ENCODE peak calls at places on chromosome 7, in six cellular contexts. One of them, this sample, is unnamed.

GRCh38 chr7:156490021-156490800 is 150.4 kb upstream of the RNF32 start:
- DNase-seq in fibroblast of lung: no peak
- DNase-seq in mammary epithelial cell: no peak
- DNase-seq in neural progenitor cell: no peak
- DNase-seq in endothelial cell of umbilical vein: no peak
- DNase-seq in keratinocyte: no peak
- DNase-seq in this sample: no peak

GRCh38 chr7:24980695-24981543 is 941 bp upstream of the OSBPL3 start:
- DNase-seq in keratinocyte: no peak
- DNase-seq in endothelial cell of umbilical vein: peak; percentile 54
- DNase-seq in fibroblast of lung: peak; percentile 45
- DNase-seq in neural progenitor cell: peak; percentile 44
- DNase-seq in mammary epithelial cell: peak; percentile 57
- DNase-seq in this sample: no peak

GRCh38 chr7:4792537-4793126 is 17.2 kb downstream of the AP5Z1 start:
- DNase-seq in endothelial cell of umbilical vein: peak; percentile 21
- DNase-seq in keratinocyte: no peak
- DNase-seq in neural progenitor cell: peak; percentile 73
- DNase-seq in mammary epithelial cell: no peak
- DNase-seq in fibroblast of lung: peak; percentile 13
- DNase-seq in this sample: no peak

GRCh38 chr7:106405697-106406141 is 120.9 kb upstream of the NAMPT start:
- DNase-seq in keratinocyte: no peak
- DNase-seq in endothelial cell of umbilical vein: no peak
- DNase-seq in mammary epithelial cell: no peak
- DNase-seq in neural progenitor cell: no peak
- DNase-seq in fibroblast of lung: no peak
- DNase-seq in this sample: no peak

GRCh38 chr7:21753071-21753470 is 192.6 kb downstream of the CDCA7L start:
- DNase-seq in endothelial cell of umbilical vein: no peak
- DNase-seq in fibroblast of lung: no peak
- DNase-seq in keratinocyte: no peak
- DNase-seq in mammary epithelial cell: no peak
- DNase-seq in neural progenitor cell: no peak
- DNase-seq in this sample: no peak

GRCh38 chr7:7395785-7396184 is 139.9 kb downstream of the COL28A1 start:
- DNase-seq in keratinocyte: no peak
- DNase-seq in endothelial cell of umbilical vein: no peak
- DNase-seq in mammary epithelial cell: no peak
- DNase-seq in fibroblast of lung: no peak
- DNase-seq in neural progenitor cell: no peak
- DNase-seq in this sample: no peak

GRCh38 chr7:136869991-136870798 is 1.7 kb downstream of the CHRM2 start:
- DNase-seq in fibroblast of lung: peak; percentile 47
- DNase-seq in keratinocyte: no peak
- DNase-seq in endothelial cell of umbilical vein: peak; percentile 12
- DNase-seq in mammary epithelial cell: no peak
- DNase-seq in neural progenitor cell: peak; percentile 48
- DNase-seq in this sample: no peak

GRCh38 chr7:106248616-106249015 is 36.2 kb downstream of the NAMPT start:
- DNase-seq in endothelial cell of umbilical vein: no peak
- DNase-seq in keratinocyte: no peak
- DNase-seq in fibroblast of lung: no peak
- DNase-seq in neural progenitor cell: no peak
- DNase-seq in mammary epithelial cell: no peak
- DNase-seq in this sample: no peak

GRCh38 chr7:37109853-37110252 is 338.8 kb downstream of the ELMO1 start:
- DNase-seq in mammary epithelial cell: no peak
- DNase-seq in keratinocyte: no peak
- DNase-seq in endothelial cell of umbilical vein: peak; percentile 9
- DNase-seq in fibroblast of lung: peak; percentile 9
- DNase-seq in neural progenitor cell: peak; percentile 27
- DNase-seq in this sample: no peak

DNA sequence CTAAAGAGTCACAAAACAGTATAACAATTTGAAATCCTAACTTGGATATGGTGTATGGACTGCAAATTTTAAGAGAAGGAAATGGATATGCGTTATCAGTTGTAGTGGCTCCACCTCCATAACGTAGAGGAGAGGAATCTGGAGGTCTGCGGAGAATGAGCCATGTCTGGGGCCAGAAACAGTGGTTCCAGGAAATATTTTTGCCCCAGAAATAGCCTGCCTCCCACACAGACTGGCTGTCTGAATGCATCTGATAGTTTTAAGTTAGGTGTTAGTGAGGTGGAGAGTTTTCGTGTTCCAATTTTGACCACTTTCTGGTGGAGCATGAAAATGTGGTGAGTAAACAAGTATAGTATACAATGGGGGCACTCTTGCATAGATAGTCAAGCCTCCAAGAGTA is 1.6 kb downstream of the PHTF2 start:
- DNase-seq in endothelial cell of umbilical vein: peak; percentile 37
- DNase-seq in fibroblast of lung: peak; percentile 78
- DNase-seq in mammary epithelial cell: no peak
- DNase-seq in neural progenitor cell: no peak
- DNase-seq in keratinocyte: no peak
- DNase-seq in this sample: no peak
- H3K9ac ChIP-seq in endothelial cell of umbilical vein: peak overlapping the region; percentile 81
- H3K9ac ChIP-seq in fibroblast of lung: no peak overlapping the region
- H3K9ac ChIP-seq in mammary epithelial cell: no peak overlapping the region
- H3K9ac ChIP-seq in neural progenitor cell: no peak overlapping the region
- H3K9ac ChIP-seq in keratinocyte: no peak overlapping the region
- H3K9ac ChIP-seq in this sample: peak overlapping the region; percentile 77

GRCh38 chr7:26398436-26399308 is 107.0 kb downstream of the SNX10 start:
- DNase-seq in keratinocyte: no peak
- DNase-seq in endothelial cell of umbilical vein: peak; percentile 79
- DNase-seq in fibroblast of lung: peak; percentile 61
- DNase-seq in mammary epithelial cell: peak; percentile 64
- DNase-seq in neural progenitor cell: peak; percentile 92
- DNase-seq in this sample: no peak
- TF ChIP-seq EZH2 in keratinocyte: no peak
- TF ChIP-seq EZH2 in endothelial cell of umbilical vein: no peak
- TF ChIP-seq EZH2 in fibroblast of lung: no peak
- TF ChIP-seq EZH2 in mammary epithelial cell: no peak
- TF ChIP-seq EZH2 in neural progenitor cell: peak; percentile 19
- TF ChIP-seq EZH2 in this sample: no peak

GRCh38 chr7:151632750-151633515 is 113.2 kb upstream of the RHEB start:
- DNase-seq in neural progenitor cell: peak; percentile 74
- DNase-seq in endothelial cell of umbilical vein: peak; percentile 34
- DNase-seq in mammary epithelial cell: peak; percentile 40
- DNase-seq in fibroblast of lung: peak; percentile 55
- DNase-seq in keratinocyte: no peak
- DNase-seq in this sample: no peak
- H3K9ac ChIP-seq in neural progenitor cell: no peak overlapping the region
- H3K9ac ChIP-seq in endothelial cell of umbilical vein: peak overlapping the region; percentile 13
- H3K9ac ChIP-seq in mammary epithelial cell: no peak overlapping the region
- H3K9ac ChIP-seq in fibroblast of lung: no peak overlapping the region
- H3K9ac ChIP-seq in keratinocyte: no peak overlapping the region
- H3K9ac ChIP-seq in this sample: peak overlapping the region; percentile 35

GRCh38 chr7:158096582-158096981 is 491.0 kb downstream of the PTPRN2 start:
- DNase-seq in fibroblast of lung: no peak
- DNase-seq in mammary epithelial cell: no peak
- DNase-seq in endothelial cell of umbilical vein: no peak
- DNase-seq in neural progenitor cell: no peak
- DNase-seq in keratinocyte: no peak
- DNase-seq in this sample: no peak

GRCh38 chr7:158097106-158097505 is 490.5 kb downstream of the PTPRN2 start:
- DNase-seq in keratinocyte: no peak
- DNase-seq in endothelial cell of umbilical vein: no peak
- DNase-seq in mammary epithelial cell: no peak
- DNase-seq in fibroblast of lung: no peak
- DNase-seq in neural progenitor cell: no peak
- DNase-seq in this sample: no peak

GRCh38 chr7:158094671-158095256 is 492.9 kb downstream of the PTPRN2 start:
- DNase-seq in mammary epithelial cell: no peak
- DNase-seq in endothelial cell of umbilical vein: no peak
- DNase-seq in fibroblast of lung: no peak
- DNase-seq in neural progenitor cell: no peak
- DNase-seq in keratinocyte: no peak
- DNase-seq in this sample: no peak

GRCh38 chr7:158094046-158094445 is 493.6 kb downstream of the PTPRN2 start:
- DNase-seq in neural progenitor cell: no peak
- DNase-seq in mammary epithelial cell: no peak
- DNase-seq in fibroblast of lung: no peak
- DNase-seq in keratinocyte: no peak
- DNase-seq in endothelial cell of umbilical vein: no peak
- DNase-seq in this sample: no peak

DNA sequence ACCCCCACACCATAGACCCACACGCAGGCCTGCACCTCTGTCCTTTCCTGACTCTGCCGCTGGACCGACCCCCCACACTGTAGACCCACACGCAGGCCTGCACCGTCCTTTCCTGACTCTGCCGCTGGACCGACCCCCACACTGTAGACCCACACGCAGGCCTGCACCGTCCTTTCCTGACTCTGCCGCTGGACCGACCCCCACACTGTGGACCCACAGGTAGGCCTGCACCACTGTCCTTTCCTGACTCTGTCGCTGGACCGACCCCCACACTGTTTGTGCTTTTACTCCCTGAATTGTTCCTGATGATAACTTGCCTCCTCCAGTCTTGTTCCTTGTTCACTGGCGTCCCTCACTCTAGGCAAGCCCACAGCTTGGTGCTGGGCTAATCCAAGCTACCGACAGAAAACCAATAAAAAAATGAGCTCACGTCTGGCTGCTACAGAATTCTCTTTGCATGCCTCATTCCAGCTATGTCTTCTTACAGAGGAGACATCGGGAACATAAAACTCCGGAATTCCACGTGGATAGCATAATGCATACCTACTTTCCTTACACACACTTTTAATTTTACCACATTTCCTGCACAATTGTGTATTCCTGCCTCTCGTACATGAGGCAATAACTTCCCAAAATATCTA is 494.3 kb downstream of the PTPRN2 start:
- DNase-seq in mammary epithelial cell: no peak
- DNase-seq in endothelial cell of umbilical vein: no peak
- DNase-seq in fibroblast of lung: no peak
- DNase-seq in keratinocyte: no peak
- DNase-seq in neural progenitor cell: no peak
- DNase-seq in this sample: no peak
- TF ChIP-seq EZH2 in mammary epithelial cell: no peak
- TF ChIP-seq EZH2 in endothelial cell of umbilical vein: no peak
- TF ChIP-seq EZH2 in fibroblast of lung: no peak
- TF ChIP-seq EZH2 in keratinocyte: no peak
- TF ChIP-seq EZH2 in neural progenitor cell: no peak
- TF ChIP-seq EZH2 in this sample: no peak

DNA sequence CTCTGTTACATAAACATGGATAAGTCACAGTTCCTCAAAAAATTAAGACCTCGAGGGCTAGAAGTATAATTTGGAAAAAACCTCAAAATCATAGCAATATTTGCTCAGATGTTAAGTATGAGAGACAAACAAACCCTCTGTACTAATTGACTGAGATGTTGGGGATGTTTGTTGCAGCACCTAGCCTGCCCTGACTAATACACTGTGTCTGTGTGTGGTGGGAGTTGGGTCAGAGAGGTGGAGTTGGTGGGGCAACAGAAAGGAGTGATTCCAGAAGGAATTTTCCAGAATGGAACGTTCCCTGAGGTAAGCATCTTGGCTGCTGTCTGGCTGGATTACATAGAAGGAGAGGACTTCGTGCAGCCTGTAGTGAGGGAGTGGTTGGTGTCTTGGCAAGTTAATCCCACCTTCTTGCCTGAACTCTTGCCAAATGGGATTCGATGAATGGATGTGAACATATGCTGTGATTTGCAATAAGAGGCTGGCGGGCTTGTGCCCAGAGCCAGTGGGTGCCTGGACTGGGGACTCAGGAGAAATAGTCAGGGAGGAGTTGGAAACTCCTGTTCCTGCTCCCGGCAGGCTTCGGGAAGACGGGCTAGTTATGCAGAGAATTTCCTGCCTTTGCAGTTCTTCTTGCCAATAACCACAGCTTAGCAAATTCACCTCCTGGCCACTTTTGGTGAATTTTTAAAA is 9.3 kb upstream of the FAM180A start:
- DNase-seq in neural progenitor cell: no peak
- DNase-seq in endothelial cell of umbilical vein: peak; percentile 71
- DNase-seq in keratinocyte: no peak
- DNase-seq in fibroblast of lung: peak; percentile 94
- DNase-seq in mammary epithelial cell: peak; percentile 33
- DNase-seq in this sample: no peak
- H3K9ac ChIP-seq in neural progenitor cell: no peak overlapping the region
- H3K9ac ChIP-seq in endothelial cell of umbilical vein: peak overlapping the region; percentile 66
- H3K9ac ChIP-seq in keratinocyte: no peak overlapping the region
- H3K9ac ChIP-seq in fibroblast of lung: no peak overlapping the region
- H3K9ac ChIP-seq in mammary epithelial cell: no peak overlapping the region
- H3K9ac ChIP-seq in this sample: no peak overlapping the region

DNA sequence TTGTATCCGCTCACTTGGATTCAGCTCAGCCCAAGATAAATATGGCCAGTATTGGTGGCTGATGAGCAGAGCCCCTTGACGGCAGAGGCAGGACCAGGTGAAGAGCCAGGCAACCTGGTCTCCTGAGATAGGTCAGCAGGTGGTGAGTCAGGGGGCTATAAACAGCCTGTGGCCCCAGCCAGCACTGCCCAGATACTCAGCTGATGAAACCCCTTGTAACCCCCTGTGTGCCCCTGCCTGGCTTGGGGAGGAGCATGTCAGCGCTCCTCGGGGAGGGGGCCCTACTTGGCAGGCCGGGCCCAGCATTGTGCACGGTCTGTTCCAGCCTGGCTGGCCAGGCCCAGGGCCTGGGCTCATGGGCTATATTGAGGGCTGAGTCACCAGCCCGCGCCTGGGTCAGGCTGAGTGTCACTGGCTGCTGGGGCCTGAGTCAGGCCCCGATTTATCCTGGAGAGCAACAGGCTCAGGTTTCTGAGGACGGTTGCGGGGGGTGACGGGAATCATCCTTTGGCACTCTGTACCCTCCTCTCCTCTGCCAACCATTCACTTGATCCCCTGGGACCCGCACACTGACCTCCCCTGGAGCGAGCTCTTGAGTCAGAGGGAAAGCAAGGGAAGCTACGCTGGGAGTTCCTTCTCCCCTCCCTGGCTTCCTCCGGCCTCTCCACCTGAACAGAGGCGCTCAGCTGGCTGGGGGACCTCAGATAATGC is 2.8 kb upstream of the FLNC start:
- DNase-seq in endothelial cell of umbilical vein: peak; percentile 14
- DNase-seq in keratinocyte: no peak
- DNase-seq in mammary epithelial cell: no peak
- DNase-seq in neural progenitor cell: peak; percentile 43
- DNase-seq in fibroblast of lung: peak; percentile 83
- DNase-seq in this sample: peak; percentile 53
- TF ChIP-seq EZH2 in endothelial cell of umbilical vein: no peak
- TF ChIP-seq EZH2 in keratinocyte: no peak
- TF ChIP-seq EZH2 in mammary epithelial cell: no peak
- TF ChIP-seq EZH2 in neural progenitor cell: no peak
- TF ChIP-seq EZH2 in fibroblast of lung: no peak
- TF ChIP-seq EZH2 in this sample: no peak

DNA sequence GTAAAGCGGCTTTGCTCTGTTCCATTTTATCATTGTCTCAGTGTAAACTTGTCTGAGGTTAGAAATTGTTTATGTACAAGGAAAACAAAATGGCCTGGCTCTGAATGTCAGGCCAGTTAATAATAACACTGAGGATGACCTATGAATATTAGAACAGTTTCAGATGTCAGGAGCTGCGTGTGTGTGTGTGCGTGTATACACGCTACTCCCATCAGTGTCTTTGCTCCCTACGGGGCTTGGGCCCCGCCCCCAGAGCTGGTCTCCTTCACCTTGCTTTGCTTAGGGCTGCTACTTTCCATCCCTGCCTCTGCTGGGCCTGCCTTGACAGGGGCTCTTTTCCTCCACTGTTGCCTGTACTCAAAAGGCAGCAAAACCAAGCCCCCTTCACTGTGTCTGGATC is 142.3 kb upstream of the BET1 start:
- DNase-seq in neural progenitor cell: no peak
- DNase-seq in mammary epithelial cell: no peak
- DNase-seq in keratinocyte: no peak
- DNase-seq in fibroblast of lung: no peak
- DNase-seq in endothelial cell of umbilical vein: no peak
- DNase-seq in this sample: no peak
- H3K9ac ChIP-seq in neural progenitor cell: no peak overlapping the region
- H3K9ac ChIP-seq in mammary epithelial cell: no peak overlapping the region
- H3K9ac ChIP-seq in keratinocyte: no peak overlapping the region
- H3K9ac ChIP-seq in fibroblast of lung: no peak overlapping the region
- H3K9ac ChIP-seq in endothelial cell of umbilical vein: no peak overlapping the region
- H3K9ac ChIP-seq in this sample: no peak overlapping the region

GRCh38 chr7:1246871-1247526 is 14.3 kb downstream of the UNCX start:
- DNase-seq in fibroblast of lung: no peak
- DNase-seq in mammary epithelial cell: no peak
- DNase-seq in endothelial cell of umbilical vein: no peak
- DNase-seq in keratinocyte: no peak
- DNase-seq in neural progenitor cell: peak; percentile 34
- DNase-seq in this sample: no peak
- TF ChIP-seq EZH2 in fibroblast of lung: peak; percentile 79
- TF ChIP-seq EZH2 in mammary epithelial cell: no peak
- TF ChIP-seq EZH2 in endothelial cell of umbilical vein: peak; percentile 97
- TF ChIP-seq EZH2 in keratinocyte: peak; percentile 67
- TF ChIP-seq EZH2 in neural progenitor cell: peak; percentile 97
- TF ChIP-seq EZH2 in this sample: no peak